ENCODE peak calls at places on chromosomes 3 and 15, in seven cellular contexts. D is HFF-Myc, E is prostate gland, F is body of pancreas, Z is Calu3, X is fibroblast of pulmonary artery, K is HFFc6. P is an unnamed sample.

GRCh38 chr3:188788621-188789081 is 383.1 kb upstream of the TPRG1 start:
- DNase-seq in D (peak; percentile 55), E (no peak), F (no peak), Z (no peak), X (peak; percentile 96), K (peak; percentile 86), P (no peak)

GRCh38 chr15:84079885-84080777 is 155.4 kb upstream of the GOLGA6L4 start:
- DNase-seq in D (no peak), E (peak; percentile 5), F (peak; percentile 53), Z (no peak), X (peak; percentile 12), K (no peak), P (no peak)

GRCh38 chr3:49554639-49555265 is 475 bp downstream of the BSN start:
- DNase-seq in D (no peak), E (peak; percentile 22), F (no peak), Z (peak; percentile 74), X (peak; percentile 35), K (no peak), P (no peak)

GRCh38 chr3:171249171-171249692 is 211.0 kb downstream of the TNIK start:
- DNase-seq in D (no peak), E (no peak), F (no peak), Z (no peak), X (no peak), K (no peak), P (no peak)

GRCh38 chr3:46926039-46926438 is 48.5 kb downstream of the PTH1R start:
- DNase-seq in D (no peak), E (no peak), F (peak; percentile 19), Z (no peak), X (peak; percentile 66), K (peak; percentile 38), P (no peak)

GRCh38 chr3:100776736-100777135 is 67.4 kb downstream of the TFG start:
- DNase-seq in D (no peak), E (no peak), F (no peak), Z (peak; percentile 7), X (no peak), K (no peak), P (no peak)

GRCh38 chr15:98842192-98842972 is 165.2 kb downstream of the PGPEP1L start:
- DNase-seq in D (no peak), E (no peak), F (no peak), Z (no peak), X (peak; percentile 18), K (no peak), P (no peak)

GRCh38 chr3:8738639-8739038 is 5.0 kb downstream of the CAV3 start:
- DNase-seq in D (no peak), E (no peak), F (no peak), Z (no peak), X (no peak), K (no peak), P (no peak)

GRCh38 chr3:22569570-22569969 is 633.6 kb upstream of the UBE2E2 start:
- DNase-seq in D (no peak), E (no peak), F (no peak), Z (no peak), X (no peak), K (no peak), P (no peak)

GRCh38 chr3:16313955-16314645 is 49.1 kb downstream of the OXNAD1 start:
- DNase-seq in D (no peak), E (no peak), F (no peak), Z (no peak), X (no peak), K (no peak), P (no peak)

GRCh38 chr15:91547356-91547755 is 306.2 kb upstream of the SLCO3A1 start:
- DNase-seq in D (no peak), E (no peak), F (no peak), Z (no peak), X (no peak), K (no peak), P (no peak)

GRCh38 chr3:16476636-16477035 is 36.9 kb downstream of the RFTN1 start:
- DNase-seq in D (peak; percentile 60), E (no peak), F (no peak), Z (no peak), X (peak; percentile 92), K (peak; percentile 90), P (no peak)

GRCh38 chr3:197374951-197375560 is 76.6 kb upstream of the DLG1 start:
- DNase-seq in D (no peak), E (no peak), F (no peak), Z (no peak), X (no peak), K (no peak), P (no peak)

GRCh38 chr15:57146394-57147140 is 228.1 kb downstream of the TCF12 start:
- DNase-seq in D (no peak), E (peak; percentile 37), F (no peak), Z (peak; percentile 31), X (peak; percentile 86), K (peak; percentile 58), P (peak; percentile 42)

GRCh38 chr15:39887832-39888231 is 32.2 kb downstream of the GPR176 start:
- DNase-seq in D (no peak), E (peak; percentile 71), F (peak; percentile 57), Z (peak; percentile 10), X (peak; percentile 67), K (peak; percentile 53), P (peak; percentile 96)

GRCh38 chr15:22973286-22973685 is 6.9 kb downstream of the CYFIP1 start:
- DNase-seq in D (no peak), E (no peak), F (no peak), Z (no peak), X (no peak), K (no peak), P (no peak)

GRCh38 chr15:91522609-91523332 is 330.7 kb upstream of the SLCO3A1 start:
- DNase-seq in D (no peak), E (no peak), F (no peak), Z (peak; percentile 25), X (peak; percentile 41), K (peak; percentile 56), P (no peak)

GRCh38 chr15:88994286-88994685 is 81.1 kb upstream of the MFGE8 start:
- DNase-seq in D (no peak), E (no peak), F (no peak), Z (no peak), X (peak; percentile 17), K (no peak), P (no peak)

DNA sequence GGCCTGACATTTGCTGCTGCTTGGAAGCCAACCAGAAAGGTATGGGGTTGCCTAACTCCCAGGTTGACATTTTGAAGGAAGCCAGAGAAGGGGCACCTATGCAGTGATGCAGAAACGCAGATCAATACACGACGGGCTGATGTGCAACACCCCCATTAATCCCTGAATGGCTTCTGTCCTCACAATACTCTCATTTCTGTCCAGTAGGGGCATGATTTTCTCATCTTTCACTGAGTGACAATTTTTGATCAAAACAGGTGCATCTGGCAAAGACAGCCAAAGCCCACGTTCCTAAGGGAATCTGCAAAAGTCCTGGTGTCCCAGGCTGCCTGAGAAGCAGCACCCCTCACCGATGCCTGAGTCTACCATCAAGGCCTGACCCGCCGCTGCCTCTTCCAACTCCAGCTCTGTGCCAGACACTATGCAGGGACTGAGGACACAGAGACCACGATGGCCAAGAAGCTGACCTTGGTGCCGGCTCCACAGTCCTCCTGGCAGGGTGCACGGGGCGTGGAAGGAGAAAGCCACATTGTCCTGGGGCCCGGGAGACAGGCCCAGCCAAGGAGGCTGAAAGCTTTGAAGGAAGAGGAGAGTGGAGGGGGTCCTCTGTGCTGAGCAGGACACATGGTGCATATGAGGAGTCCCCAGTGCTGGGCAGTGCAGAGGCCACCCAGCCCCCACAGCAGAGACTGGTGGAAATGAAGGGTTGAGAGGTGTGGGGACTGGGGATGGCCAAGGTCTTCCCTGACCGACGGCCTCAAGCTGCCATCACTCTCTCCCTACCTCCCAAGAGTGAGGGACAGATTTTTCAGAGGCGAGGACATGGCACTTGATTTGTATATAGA is 159.6 kb downstream of the NUP210 start:
- DNase-seq in D (no peak), E (no peak), F (no peak), Z (no peak), X (no peak), K (no peak), P (no peak)
- TF ChIP-seq CTCF in D (no peak), E (no peak), F (no peak), Z (no peak), X (no peak), K (peak; percentile 53), P (peak; percentile 23)

GRCh38 chr3:155462672-155463071 is 169.2 kb upstream of the STRIT1 start:
- DNase-seq in D (no peak), E (no peak), F (no peak), Z (no peak), X (no peak), K (no peak), P (no peak)

DNA sequence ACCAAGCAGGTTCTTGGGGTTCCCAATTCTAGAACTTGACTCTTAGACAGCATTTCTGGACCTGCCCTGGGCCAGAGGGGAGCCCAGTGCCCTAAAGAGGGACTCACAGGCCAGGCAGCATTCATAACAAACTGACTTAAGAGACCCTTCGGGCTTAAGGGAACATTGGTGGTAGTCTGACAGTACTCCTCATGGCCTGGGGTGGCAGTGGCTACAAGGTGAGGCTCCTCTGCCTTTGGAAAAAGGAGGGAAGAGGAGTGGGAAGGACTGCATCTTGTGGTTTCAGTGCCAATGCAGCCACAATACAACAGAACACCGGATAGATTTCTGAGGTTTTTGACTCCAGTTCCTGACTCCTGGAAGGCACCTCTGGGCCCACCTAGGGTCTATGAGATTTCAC is 172.2 kb upstream of the STRIT1 start:
- DNase-seq in D (no peak), E (no peak), F (no peak), Z (no peak), X (no peak), K (no peak), P (no peak)
- TF ChIP-seq CTCF in D (no peak), E (no peak), F (no peak), Z (no peak), X (no peak), K (no peak), P (no peak)

GRCh38 chr15:63337046-63337445 is 44.6 kb downstream of the CA12 start:
- DNase-seq in D (no peak), E (no peak), F (no peak), Z (no peak), X (no peak), K (no peak), P (no peak)
- TF ChIP-seq CTCF in D (no peak), E (no peak), F (no peak), Z (no peak), X (no peak), K (no peak), P (no peak)

GRCh38 chr15:27248251-27248650 is 277.3 kb downstream of the GABRG3 start:
- DNase-seq in D (no peak), E (no peak), F (no peak), Z (no peak), X (no peak), K (no peak), P (no peak)
- TF ChIP-seq CTCF in D (no peak), E (no peak), F (no peak), Z (no peak), X (no peak), K (no peak), P (no peak)

GRCh38 chr15:31973197-31973596 is 57.1 kb upstream of the CHRNA7 start:
- DNase-seq in D (no peak), E (no peak), F (no peak), Z (no peak), X (no peak), K (no peak), P (no peak)

GRCh38 chr15:31975446-31976229 is 54.7 kb upstream of the CHRNA7 start:
- DNase-seq in D (no peak), E (no peak), F (peak; percentile 55), Z (no peak), X (peak; percentile 2), K (no peak), P (peak; percentile 90)

GRCh38 chr15:31974154-31974794 is 56.0 kb upstream of the CHRNA7 start:
- DNase-seq in D (no peak), E (no peak), F (no peak), Z (no peak), X (no peak), K (no peak), P (no peak)

GRCh38 chr15:31977138-31977537 is 53.2 kb upstream of the CHRNA7 start:
- DNase-seq in D (no peak), E (no peak), F (no peak), Z (no peak), X (no peak), K (no peak), P (no peak)

GRCh38 chr15:31974855-31975421 is 55.4 kb upstream of the CHRNA7 start:
- DNase-seq in D (no peak), E (no peak), F (peak; percentile 42), Z (peak; percentile 16), X (peak; percentile 21), K (no peak), P (no peak)
- TF ChIP-seq CTCF in D (peak; percentile 62), E (peak; percentile 28), F (peak; percentile 56), Z (no peak), X (peak; percentile 57), K (peak; percentile 78), P (peak; percentile 75)

P was measured in LNCaP clone FGC.